ENCODE peak calls at places on chromosomes 5 and 9, in four cellular contexts. I, L, E and D are unnamed samples. For H3K9me3, the result is how much of the 10 kb centered on the place peaks cover.

GRCh38 chr5:156182174-156182967 is 144.6 kb upstream of the SGCD start:
- DNase-seq in I (no peak), E (no peak), L (no peak), D (no peak)

GRCh38 chr9:115213777-115214428 is 95.9 kb upstream of the TNC start:
- DNase-seq in L (no peak), I (no peak), E (no peak), D (no peak)

GRCh38 chr9:121434946-121435345 is 64.7 kb downstream of the GGTA1 start:
- DNase-seq in I (no peak), E (no peak), L (no peak), D (no peak)

GRCh38 chr5:180135967-180136641 is 64.5 kb upstream of the RNF130 start:
- DNase-seq in I (no peak), E (no peak), L (no peak), D (no peak)

GRCh38 chr5:59445741-59446140 is 447.8 kb downstream of the PDE4D start:
- DNase-seq in E (no peak), L (no peak), I (no peak), D (no peak)

GRCh38 chr9:15277400-15278137 is 29.4 kb downstream of the TTC39B start:
- DNase-seq in E (no peak), I (peak), L (no peak), D (no peak)

GRCh38 chr9:89808076-89808701 is 203.4 kb downstream of the GADD45G start:
- DNase-seq in L (no peak), I (no peak), E (no peak), D (no peak)

GRCh38 chr9:87080512-87081225 is 133.4 kb upstream of the GAS1 start:
- DNase-seq in L (no peak), E (no peak), I (no peak), D (no peak)

GRCh38 chr9:38370231-38370630 is 22.3 kb upstream of the ALDH1B1 start:
- DNase-seq in L (no peak), E (no peak), I (no peak), D (no peak)

GRCh38 chr9:20242767-20243166 is 379.5 kb downstream of the MLLT3 start:
- DNase-seq in L (no peak), I (peak), E (no peak), D (no peak)

GRCh38 chr9:83999141-83999918 is 18.7 kb downstream of the RMI1 start:
- DNase-seq in I (no peak), E (no peak), L (no peak), D (no peak)

GRCh38 chr5:116844015-116844414 is 269.4 kb upstream of the SEMA6A start:
- DNase-seq in I (no peak), E (no peak), L (no peak), D (no peak)

GRCh38 chr5:18102733-18103132 is 468.5 kb downstream of the TAF11L14 start:
- DNase-seq in I (no peak), E (no peak), L (no peak), D (no peak)

GRCh38 chr9:117341161-117341560 is 73.7 kb downstream of the ASTN2 start:
- DNase-seq in E (no peak), I (no peak), L (no peak), D (no peak)

GRCh38 chr5:154829589-154830218 is 20.7 kb downstream of the FAXDC2 start:
- DNase-seq in L (no peak), I (no peak), E (no peak), D (peak)

GRCh38 chr5:115136294-115136693 is 33.4 kb downstream of the TRIM36 start:
- DNase-seq in E (no peak), L (no peak), I (no peak), D (no peak)

GRCh38 chr9:110588296-110588695 is 8.8 kb upstream of the SVEP1 start:
- DNase-seq in I (no peak), L (no peak), E (no peak), D (no peak)

GRCh38 chr5:11853796-11854195 is 50.5 kb downstream of the CTNND2 start:
- DNase-seq in I (no peak), E (no peak), L (no peak), D (no peak)

GRCh38 chr9:136820947-136821332 is 13.2 kb downstream of the RABL6 start:
- DNase-seq in I (no peak), L (no peak), E (no peak), D (no peak)

GRCh38 chr5:155697236-155697635 is 629.7 kb upstream of the SGCD start:
- DNase-seq in I (no peak), E (no peak), L (no peak), D (no peak)

GRCh38 chr5:32129074-32129598 is 45.0 kb downstream of the GOLPH3 start:
- DNase-seq in I (no peak), E (no peak), L (no peak), D (no peak)

GRCh38 chr9:92501671-92502393 is 19.5 kb upstream of the ASPN start:
- DNase-seq in E (no peak), I (peak), L (peak), D (peak)

GRCh38 chr9:137126786-137127185 is 12.2 kb upstream of the GRIN1 start:
- DNase-seq in L (no peak), E (no peak), I (peak), D (no peak)

GRCh38 chr9:99193466-99193821 is 28.3 kb downstream of the ALG2 start:
- DNase-seq in L (no peak), I (no peak), E (no peak), D (no peak)

GRCh38 chr9:127136880-127137639 is 14.6 kb upstream of the ANGPTL2 start:
- DNase-seq in E (no peak), I (no peak), L (no peak), D (no peak)

GRCh38 chr9:113953541-113953940 is 77.4 kb downstream of the ZNF618 start:
- DNase-seq in E (no peak), L (no peak), I (no peak), D (no peak)

GRCh38 chr5:32687167-32687831 is 23.8 kb upstream of the NPR3 start:
- DNase-seq in I (no peak), L (no peak), E (no peak), D (no peak)

GRCh38 chr5:97000391-97000790 is 64.5 kb downstream of the LNPEP start:
- DNase-seq in L (no peak), E (no peak), I (no peak), D (no peak)

GRCh38 chr5:136048966-136049365 is 20.2 kb downstream of the TGFBI start:
- DNase-seq in L (no peak), E (no peak), I (no peak), D (no peak)

GRCh38 chr9:29214162-29214520 is 1640.9 kb upstream of the C9orf72 start:
- DNase-seq in E (no peak), I (no peak), L (no peak), D (no peak)

GRCh38 chr5:77326142-77326541 is 115.7 kb downstream of the PDE8B start:
- DNase-seq in I (no peak), E (no peak), L (no peak), D (no peak)

GRCh38 chr9:86034863-86035734 is 64.3 kb downstream of the GOLM1 start:
- DNase-seq in L (no peak), E (no peak), I (peak), D (no peak)

GRCh38 chr9:114382951-114383865 is 4.6 kb downstream of the AKNA start:
- DNase-seq in L (no peak), E (no peak), I (no peak), D (peak)

DNA sequence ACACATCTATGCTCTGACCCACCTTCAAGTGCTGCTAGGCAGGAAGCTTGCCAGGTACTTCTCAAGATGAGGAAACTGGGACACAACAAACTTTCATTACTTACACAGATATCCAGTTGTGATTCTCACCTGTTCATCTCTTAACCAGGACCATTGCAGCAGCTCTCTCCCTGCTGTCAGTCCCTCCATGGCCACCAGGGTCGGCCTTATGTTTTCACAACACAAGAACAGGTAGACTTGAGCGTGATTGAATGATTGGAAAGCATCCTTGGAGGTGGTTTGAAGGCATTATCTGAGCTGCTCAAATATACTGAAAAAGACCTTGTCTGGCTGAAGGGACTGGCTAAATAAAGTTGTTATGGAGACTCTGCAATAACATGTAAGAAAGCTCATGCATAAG is 94.4 kb downstream of the MTREX start:
- DNase-seq in E (no peak), L (no peak), I (no peak), D (no peak)
- TF ChIP-seq CTCF in E (no peak), L (peak), I (no peak), D (peak)

DNA sequence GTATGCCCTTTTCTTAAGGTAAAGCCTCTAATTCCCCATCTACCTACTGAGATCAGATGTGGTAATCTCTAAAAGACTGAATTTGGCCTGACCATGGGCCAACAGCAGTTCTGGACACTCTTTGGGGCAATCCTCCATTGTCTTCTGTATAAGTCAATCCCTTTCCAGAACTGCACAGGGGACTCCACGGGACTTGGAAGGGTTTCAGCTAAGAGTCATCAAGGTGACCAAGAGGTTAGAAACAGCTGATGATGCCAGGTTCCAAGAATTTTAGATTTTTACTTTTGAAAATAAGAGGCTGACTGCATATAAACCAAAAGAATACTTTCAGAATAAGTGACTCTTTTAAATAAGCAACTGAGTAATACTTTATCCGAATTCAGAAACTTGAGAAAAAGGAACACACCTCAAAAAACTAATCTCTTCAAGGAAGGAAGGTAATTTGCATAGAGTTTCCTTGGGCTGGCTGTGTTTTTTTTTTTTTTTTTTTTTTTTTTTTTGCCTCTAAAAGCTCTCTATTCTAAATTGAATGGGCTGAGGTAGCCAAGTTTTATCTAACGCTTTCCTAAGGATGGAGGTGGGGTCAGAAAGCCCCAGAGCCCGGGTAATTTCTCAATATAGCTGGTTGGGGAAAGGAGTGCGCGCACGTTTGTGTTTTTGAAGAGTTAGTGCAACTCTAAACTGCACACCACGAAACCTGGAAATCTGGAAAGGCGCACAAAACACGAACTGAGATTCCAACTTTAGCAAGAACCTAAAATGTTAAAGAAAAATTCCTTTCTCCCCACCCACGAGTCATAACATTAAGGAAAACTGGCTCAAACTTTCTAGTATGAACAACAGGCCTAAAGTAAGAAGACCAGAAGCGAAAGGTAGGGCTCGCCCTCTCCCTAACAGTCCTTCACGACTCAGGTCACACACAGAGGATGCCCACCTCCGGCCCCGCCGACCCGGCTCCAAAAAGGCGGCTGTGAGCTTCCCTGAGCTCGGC is 1.3 kb downstream of the VCP start:
- DNase-seq in I (peak), L (no peak), E (no peak), D (no peak)
- H3K9me3 ChIP-seq in I (under half), L (under half), E (under half), D (under half)

DNA sequence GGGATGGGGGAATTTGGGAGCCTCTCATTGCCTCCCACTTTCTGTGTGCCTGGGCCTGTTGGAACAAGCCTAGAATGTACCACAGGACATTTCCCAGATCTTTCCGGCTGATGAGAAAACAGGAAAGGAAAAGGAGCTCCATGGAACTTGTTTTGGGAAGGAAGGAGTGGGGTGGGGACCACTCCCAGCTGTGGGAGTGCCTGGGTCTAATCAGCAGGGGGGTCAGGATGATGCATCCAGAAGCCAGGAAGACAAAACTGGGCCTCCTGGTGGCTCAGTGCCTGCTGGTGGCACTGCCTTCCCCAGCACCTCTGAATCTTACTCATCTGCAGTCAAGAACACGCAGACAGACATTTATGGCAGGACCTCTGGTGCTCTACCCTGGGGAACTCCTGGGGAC is 2.8 kb downstream of the SMIM33 start:
- DNase-seq in L (no peak), E (no peak), I (no peak), D (no peak)
- TF ChIP-seq CTCF in L (no peak), E (no peak), I (no peak), D (no peak)

DNA sequence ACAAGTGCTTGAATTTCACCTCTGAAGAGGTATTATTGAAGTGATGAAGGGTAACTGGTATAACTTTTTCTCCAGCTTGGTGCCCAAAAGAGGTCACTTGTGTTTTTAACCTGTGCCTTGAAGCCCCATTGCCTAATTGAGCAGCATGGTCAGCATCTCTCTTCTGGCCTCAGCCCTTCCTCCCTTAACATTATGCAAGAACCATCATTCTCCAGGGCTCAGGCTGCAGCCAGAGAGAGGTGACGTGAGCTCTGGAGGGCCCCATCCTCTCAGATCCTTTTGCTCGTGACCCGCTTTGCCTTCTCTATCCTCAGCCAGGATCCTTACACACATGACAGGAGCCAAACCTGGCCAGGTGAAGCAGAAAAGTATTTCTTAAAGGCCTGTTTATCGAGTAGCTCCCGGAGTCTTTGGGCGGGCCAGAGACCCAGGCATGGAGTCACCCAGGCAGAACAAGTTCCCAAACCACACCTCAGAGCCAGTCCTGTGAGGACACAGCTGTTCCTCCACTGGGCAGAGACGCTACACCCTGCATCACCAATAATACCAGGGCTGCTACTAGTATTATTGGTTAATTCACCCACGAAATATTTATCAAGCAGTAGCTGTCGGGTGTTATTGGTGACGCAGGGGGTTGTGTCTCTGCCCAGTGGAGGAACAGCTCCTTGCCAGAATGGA is 29.6 kb upstream of the BOD1 start:
- DNase-seq in I (no peak), E (no peak), L (no peak), D (peak)
- H3K9me3 ChIP-seq in I (under half), E (under half), L (under half), D (under half)

DNA sequence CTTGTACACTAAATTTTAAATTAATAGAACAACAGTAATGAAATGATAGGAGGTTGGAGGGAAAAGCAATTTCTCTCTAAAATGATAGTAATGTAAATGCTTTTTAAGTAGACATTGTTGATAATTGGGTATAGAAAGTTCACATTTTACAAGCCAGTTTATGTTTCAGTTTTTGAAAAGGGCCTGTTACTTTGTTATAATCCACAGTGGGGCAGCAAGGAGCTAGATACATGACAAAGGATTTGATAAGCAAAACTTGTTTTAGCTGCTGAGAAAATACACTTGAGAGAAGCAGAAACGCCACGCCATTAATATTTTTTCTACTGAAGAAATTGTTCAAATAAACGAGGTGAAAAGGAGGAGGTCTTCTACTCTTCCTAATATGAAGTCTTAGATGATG is 30.2 kb downstream of the SREK1 start:
- DNase-seq in I (peak), E (no peak), L (no peak), D (no peak)
- TF ChIP-seq CTCF in I (peak), E (peak), L (peak), D (no peak)

DNA sequence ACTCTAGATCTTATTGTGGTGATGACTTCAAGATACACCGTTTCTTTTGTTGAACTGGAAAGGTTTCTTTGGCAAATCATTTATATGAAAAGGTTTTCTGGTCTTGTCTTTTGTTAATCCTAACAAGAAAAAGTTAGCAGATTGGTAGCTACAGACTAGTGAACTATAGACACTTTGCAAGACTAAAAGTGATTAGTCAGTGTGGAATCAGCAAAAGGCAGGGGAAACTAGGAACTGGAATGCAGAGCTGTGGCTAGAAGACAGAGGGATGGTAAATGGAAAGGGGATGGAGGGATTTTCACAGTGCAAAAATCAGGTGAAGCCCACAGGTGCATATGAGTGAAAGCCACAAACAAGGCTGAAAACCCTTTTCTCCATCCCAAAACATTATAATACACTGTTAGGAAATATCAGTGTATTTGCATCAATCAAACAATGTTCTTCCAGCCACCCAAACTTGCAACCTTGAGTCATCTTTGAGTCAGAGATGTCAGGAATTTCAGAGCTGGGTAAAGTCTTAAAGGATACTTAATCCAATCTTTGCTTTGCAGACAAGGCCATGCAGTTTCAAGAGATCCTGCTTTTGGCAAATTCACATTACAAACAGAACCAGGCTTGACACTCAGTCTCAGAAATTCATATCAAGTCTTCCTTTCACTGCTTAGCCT is 52.7 kb downstream of the PLK2 start:
- DNase-seq in I (no peak), E (no peak), L (peak), D (no peak)
- H3K9me3 ChIP-seq in I (under half), E (under half), L (under half), D (under half)

DNA sequence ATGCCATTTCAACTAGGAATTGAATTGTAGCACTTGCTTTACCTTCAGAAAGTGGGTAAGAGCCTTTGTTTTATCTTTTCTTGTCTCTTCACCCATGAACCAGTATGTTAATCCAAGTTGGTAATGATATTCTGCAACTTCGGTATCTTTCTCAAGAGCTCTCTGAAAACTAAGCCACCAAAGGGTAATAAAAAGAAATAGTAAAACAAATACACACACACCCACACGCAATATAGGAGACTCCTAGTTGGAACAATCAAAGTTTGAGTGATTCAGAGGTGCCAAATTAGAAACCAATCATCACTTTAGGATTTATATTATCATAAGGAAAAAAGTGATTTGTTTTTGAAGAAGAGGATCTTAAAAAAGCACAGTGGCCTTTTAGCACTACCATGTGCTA is 30.4 kb downstream of the SKIC3 start:
- DNase-seq in E (no peak), I (no peak), L (no peak), D (no peak)
- TF ChIP-seq CTCF in E (no peak), I (no peak), L (no peak), D (no peak)

GRCh38 chr5:107396351-107396690 is 274.4 kb downstream of the EFNA5 start:
- DNase-seq in L (no peak), I (no peak), E (no peak), D (no peak)
- H3K9me3 ChIP-seq in L (under half), I (under half), E (under half), D (under half)